ENCODE peak calls at places on chromosome 13, in ten cellular contexts. E is AG04450, M is HFF-Myc, H is ovary, I is mesendoderm, S is heart left ventricle, Z is posterior vena cava, R is bronchial epithelial cell, P is colonic mucosa, K is GOT3. X is an unnamed sample.

GRCh38 chr13:112881656-112882554 is 87.1 kb upstream of the MCF2L start:
- DNase-seq in E (no peak), M (no peak), H (no peak), I (no peak), S (no peak), Z (peak), R (no peak), P (no peak), K (no peak), X (no peak)

GRCh38 chr13:43757266-43757665 is 29.5 kb downstream of the ENOX1 start:
- DNase-seq in E (no peak), M (no peak), H (no peak), I (no peak), S (no peak), Z (no peak), R (no peak), P (no peak), K (no peak), X (no peak)

GRCh38 chr13:97359181-97360057 is 74.5 kb upstream of the RAP2A start:
- DNase-seq in E (peak), M (peak), H (peak), I (peak), S (peak), Z (no peak), R (peak), P (peak), K (no peak), X (peak)

GRCh38 chr13:41111454-41111853 is 21.1 kb downstream of the KBTBD6 start:
- DNase-seq in E (no peak), M (no peak), H (no peak), I (no peak), S (no peak), Z (no peak), R (peak), P (no peak), K (no peak), X (no peak)

GRCh38 chr13:113951246-113951999 is 22.5 kb downstream of the C13orf46 start:
- DNase-seq in E (no peak), M (no peak), H (peak), I (peak), S (peak), Z (peak), R (peak), P (peak), K (no peak), X (peak)

GRCh38 chr13:67390462-67391093 is 160.4 kb upstream of the PCDH9 start:
- DNase-seq in E (no peak), M (no peak), H (no peak), I (no peak), S (no peak), Z (no peak), R (no peak), P (no peak), K (no peak), X (no peak)

GRCh38 chr13:84654654-84655244 is 772.5 kb upstream of the SLITRK1 start:
- DNase-seq in E (no peak), M (no peak), H (no peak), I (peak), S (no peak), Z (no peak), R (no peak), P (no peak), K (no peak), X (peak)

GRCh38 chr13:43245374-43245964 is 222.1 kb downstream of the DNAJC15 start:
- DNase-seq in E (peak), M (no peak), H (no peak), I (no peak), S (no peak), Z (no peak), R (peak), P (no peak), K (no peak), X (no peak)

GRCh38 chr13:106230450-106230849 is 305.0 kb downstream of the EFNB2 start:
- DNase-seq in E (peak), M (no peak), H (no peak), I (no peak), S (no peak), Z (no peak), R (peak), P (no peak), K (no peak), X (no peak)

GRCh38 chr13:98570929-98571372 is 6.0 kb downstream of the STK24 start:
- DNase-seq in E (no peak), M (no peak), H (no peak), I (no peak), S (no peak), Z (no peak), R (peak), P (peak), K (no peak), X (no peak)

GRCh38 chr13:112875627-112876026 is 93.4 kb upstream of the MCF2L start:
- DNase-seq in E (no peak), M (no peak), H (no peak), I (no peak), S (no peak), Z (peak), R (no peak), P (no peak), K (no peak), X (peak)

GRCh38 chr13:59354665-59355064 is 809.1 kb downstream of the DIAPH3 start:
- DNase-seq in E (no peak), M (no peak), H (no peak), I (no peak), S (no peak), Z (no peak), R (no peak), P (no peak), K (no peak), X (no peak)

GRCh38 chr13:100601716-100602115 is 13.1 kb upstream of the GGACT start:
- DNase-seq in E (no peak), M (no peak), H (no peak), I (no peak), S (no peak), Z (no peak), R (no peak), P (no peak), K (no peak), X (no peak)

GRCh38 chr13:98123176-98123575 is 19.7 kb upstream of the FARP1 start:
- DNase-seq in E (no peak), M (no peak), H (no peak), I (no peak), S (no peak), Z (no peak), R (no peak), P (no peak), K (no peak), X (no peak)

GRCh38 chr13:98860491-98860890 is 108.0 kb upstream of the SLC15A1 start:
- DNase-seq in E (no peak), M (no peak), H (no peak), I (no peak), S (no peak), Z (no peak), R (no peak), P (no peak), K (no peak), X (no peak)

GRCh38 chr13:109593230-109593629 is 193.2 kb downstream of the IRS2 start:
- DNase-seq in E (no peak), M (no peak), H (no peak), I (no peak), S (no peak), Z (no peak), R (no peak), P (no peak), K (no peak), X (no peak)

GRCh38 chr13:113963376-113963775 is 10.5 kb downstream of the C13orf46 start:
- DNase-seq in E (no peak), M (no peak), H (no peak), I (no peak), S (no peak), Z (peak), R (no peak), P (no peak), K (no peak), X (no peak)

GRCh38 chr13:76798037-76798436 is 88.2 kb downstream of the KCTD12 start:
- DNase-seq in E (no peak), M (no peak), H (no peak), I (peak), S (no peak), Z (no peak), R (no peak), P (no peak), K (no peak), X (no peak)

X was measured in endodermal cell.